ENCODE peak calls at places on chromosome 5, in four cellular contexts. A is H7, C is DMS153, D is AG20443. Z is an unnamed sample.

GRCh38 chr5:90645024-90645610 is 86.5 kb downstream of the ADGRV1 start:
- DNase-seq in D (no peak), A (peak), C (no peak), Z (no peak)

GRCh38 chr5:39076757-39077475 is 2.7 kb upstream of the RICTOR start:
- DNase-seq in D (no peak), C (no peak), A (no peak), Z (no peak)

GRCh38 chr5:54658014-54658413 is 140.5 kb downstream of the SNX18 start:
- DNase-seq in A (no peak), D (peak), C (no peak), Z (peak)

GRCh38 chr5:126004636-126005035 is 418.6 kb upstream of the GRAMD2B start:
- DNase-seq in C (no peak), A (no peak), D (no peak), Z (no peak)

GRCh38 chr5:142364251-142365145 is 39.7 kb upstream of the SPRY4 start:
- DNase-seq in D (no peak), A (peak), C (peak), Z (peak)

GRCh38 chr5:4584982-4585381 is 555.1 kb upstream of the ADAMTS16 start:
- DNase-seq in C (no peak), D (no peak), A (no peak), Z (peak)

GRCh38 chr5:80255425-80255751 is 460 bp downstream of the SERINC5 start:
- DNase-seq in C (no peak), D (peak), A (peak), Z (peak)

GRCh38 chr5:56581426-56581825 is 233.9 kb upstream of the MAP3K1 start:
- DNase-seq in C (no peak), A (no peak), D (no peak), Z (no peak)

GRCh38 chr5:82275267-82275664 is 2.9 kb downstream of the RPS23 start:
- DNase-seq in C (no peak), A (no peak), D (no peak), Z (no peak)

GRCh38 chr5:156128026-156128425 is 198.9 kb upstream of the SGCD start:
- DNase-seq in C (no peak), D (no peak), A (no peak), Z (no peak)

GRCh38 chr5:84249918-84250635 is 134.6 kb downstream of the EDIL3 start:
- DNase-seq in A (peak), D (peak), C (no peak), Z (no peak)

GRCh38 chr5:172858511-172858989 is 24.5 kb downstream of the ERGIC1 start:
- DNase-seq in D (peak), C (no peak), A (peak), Z (no peak)

GRCh38 chr5:163773181-163773580 is 267.8 kb downstream of the MAT2B start:
- DNase-seq in C (no peak), D (no peak), A (no peak), Z (no peak)

GRCh38 chr5:150448353-150448752 is 1.2 kb downstream of the RPS14 start:
- DNase-seq in D (no peak), A (no peak), C (no peak), Z (no peak)

GRCh38 chr5:6424110-6424659 is 24.5 kb upstream of the UBE2QL1 start:
- DNase-seq in A (no peak), D (no peak), C (peak), Z (peak)

GRCh38 chr5:143481697-143482531 is 78.4 kb upstream of the NR3C1 start:
- DNase-seq in D (no peak), C (no peak), A (no peak), Z (no peak)

GRCh38 chr5:68576805-68577204 is 361.2 kb downstream of the PIK3R1 start:
- DNase-seq in A (no peak), D (no peak), C (no peak), Z (no peak)

GRCh38 chr5:149203896-149204544 is 62.7 kb downstream of the ABLIM3 start:
- DNase-seq in C (no peak), D (peak), A (no peak), Z (no peak)

GRCh38 chr5:152177626-152178349 is 227.3 kb downstream of the NMUR2 start:
- DNase-seq in A (no peak), C (no peak), D (no peak), Z (no peak)

GRCh38 chr5:135076801-135077200 is 42.8 kb upstream of the PITX1 start:
- DNase-seq in A (no peak), C (no peak), D (no peak), Z (no peak)

GRCh38 chr5:22314548-22314947 is 538.6 kb downstream of the CDH12 start:
- DNase-seq in D (no peak), C (no peak), A (no peak), Z (no peak)

GRCh38 chr5:34833991-34834793 is 4.8 kb upstream of the TTC23L start:
- DNase-seq in A (peak), D (no peak), C (no peak), Z (no peak)

GRCh38 chr5:139848508-139849100 is 53.0 kb downstream of the PSD2 start:
- DNase-seq in C (no peak), A (peak), D (no peak), Z (peak)

GRCh38 chr5:134526483-134527155 is 1.1 kb downstream of the JADE2 start:
- DNase-seq in D (peak), A (peak), C (no peak), Z (peak)

GRCh38 chr5:43010956-43011355 is 29.2 kb downstream of the ANXA2R start:
- DNase-seq in A (no peak), C (no peak), D (no peak), Z (no peak)

GRCh38 chr5:171521219-171521633 is 101.8 kb downstream of the FGF18 start:
- DNase-seq in D (peak), C (no peak), A (peak), Z (peak)

GRCh38 chr5:124154714-124155113 is 591.7 kb downstream of the ZNF608 start:
- DNase-seq in D (no peak), A (no peak), C (peak), Z (no peak)

GRCh38 chr5:29005386-29005785 is 1967.0 kb upstream of the CDH9 start:
- DNase-seq in C (no peak), D (no peak), A (no peak), Z (no peak)

GRCh38 chr5:157600252-157600651 is 24.7 kb upstream of the ADAM19 start:
- DNase-seq in D (no peak), A (no peak), C (no peak), Z (no peak)

GRCh38 chr5:174545926-174546325 is 178.5 kb upstream of the MSX2 start:
- DNase-seq in A (no peak), D (no peak), C (no peak), Z (no peak)

GRCh38 chr5:17794829-17795228 is 160.6 kb downstream of the TAF11L14 start:
- DNase-seq in D (no peak), A (no peak), C (no peak), Z (no peak)

GRCh38 chr5:168072665-168073064 is 218.8 kb upstream of the WWC1 start:
- DNase-seq in A (no peak), C (no peak), D (no peak), Z (no peak)

GRCh38 chr5:178163772-178164735 is 10.4 kb upstream of the NHP2 start:
- DNase-seq in A (peak), C (peak), D (peak), Z (peak)

GRCh38 chr5:151094861-151095260 is 14.0 kb upstream of the TNIP1 start:
- DNase-seq in A (no peak), D (no peak), C (no peak), Z (no peak)

GRCh38 chr5:94159144-94159543 is 417.7 kb upstream of the POU5F2 start:
- DNase-seq in A (no peak), C (no peak), D (no peak), Z (no peak)

Z was measured in thyroid gland.